ENCODE peak calls at places on chromosomes 3 and 15, in seven cellular contexts. O, T, H, G, P, J and B are unnamed samples.

GRCh38 chr3:134378384-134378783 is 4.1 kb upstream of the AMOTL2 start:
- DNase-seq in O (no peak), T (no peak), H (peak), G (peak), P (no peak), J (peak), B (no peak)

GRCh38 chr3:52245322-52246263 is at the start of gene PPM1M:
- DNase-seq in O (no peak), T (no peak), H (peak), G (no peak), P (no peak), J (peak), B (no peak)

GRCh38 chr15:101489633-101490407 is at the start of gene PCSK6:
- DNase-seq in O (no peak), T (no peak), H (peak), G (no peak), P (no peak), J (no peak), B (no peak)

GRCh38 chr15:93823971-93824866 is 407.1 kb upstream of the MCTP2 start:
- DNase-seq in O (no peak), T (no peak), H (no peak), G (no peak), P (no peak), J (no peak), B (no peak)

GRCh38 chr15:73727330-73728018 is 25.7 kb downstream of the INSYN1 start:
- DNase-seq in O (no peak), T (no peak), H (no peak), G (no peak), P (no peak), J (peak), B (no peak)

GRCh38 chr3:134312873-134313838 is 61.1 kb downstream of the AMOTL2 start:
- DNase-seq in O (no peak), T (no peak), H (no peak), G (peak), P (no peak), J (peak), B (no peak)

GRCh38 chr15:27058939-27059338 is 88.0 kb downstream of the GABRG3 start:
- DNase-seq in O (no peak), T (no peak), H (no peak), G (no peak), P (peak), J (no peak), B (no peak)

GRCh38 chr3:62238003-62238402 is 135.3 kb downstream of the FEZF2 start:
- DNase-seq in O (no peak), T (no peak), H (no peak), G (no peak), P (no peak), J (no peak), B (no peak)

GRCh38 chr3:150035400-150035799 is 64.7 kb upstream of the PFN2 start:
- DNase-seq in O (no peak), T (no peak), H (peak), G (no peak), P (no peak), J (no peak), B (no peak)